ENCODE peak calls at places on chromosomes 6 and 20, in four cellular contexts. I is Caco-2, W is SK-N-MC, D is foreskin keratinocyte. K is an unnamed sample.

GRCh38 chr6:161138545-161139303 is 135.1 kb downstream of the AGPAT4 start:
- DNase-seq in I (no peak), W (no peak), D (no peak), K (no peak)

GRCh38 chr20:19456600-19457390 is 244.4 kb downstream of the SLC24A3 start:
- DNase-seq in I (no peak), W (peak; percentile 28), D (no peak), K (no peak)

GRCh38 chr6:9647599-9647998 is 767.3 kb downstream of the TFAP2A start:
- DNase-seq in I (no peak), W (no peak), D (no peak), K (no peak)

GRCh38 chr6:55199239-55199638 is 24.9 kb downstream of the HCRTR2 start:
- DNase-seq in I (no peak), W (no peak), D (no peak), K (no peak)

GRCh38 chr6:25670208-25670607 is 18.2 kb downstream of the SCGN start:
- DNase-seq in I (no peak), W (no peak), D (no peak), K (no peak)

GRCh38 chr6:163780993-163781392 is 366.5 kb downstream of the QKI start:
- DNase-seq in I (no peak), W (no peak), D (no peak), K (no peak)

GRCh38 chr6:56887086-56887485 is 67.8 kb upstream of the BEND6 start:
- DNase-seq in I (no peak), W (no peak), D (no peak), K (no peak)

GRCh38 chr6:139373928-139374356 is 506 bp downstream of the CITED2 start:
- DNase-seq in I (no peak), W (no peak), D (peak; percentile 57), K (no peak)

GRCh38 chr6:168530653-168531071 is 89.7 kb downstream of the SMOC2 start:
- DNase-seq in I (no peak), W (no peak), D (no peak), K (no peak)

GRCh38 chr20:43241057-43241702 is 51.5 kb upstream of the PTPRT start:
- DNase-seq in I (no peak), W (no peak), D (no peak), K (no peak)

GRCh38 chr6:5045417-5045816 is 39.7 kb upstream of the PPP1R3G start:
- DNase-seq in I (no peak), W (no peak), D (no peak), K (no peak)

GRCh38 chr6:44737829-44738528 is 350.5 kb downstream of the CDC5L start:
- DNase-seq in I (no peak), W (no peak), D (no peak), K (no peak)

GRCh38 chr6:72272958-72273357 is 348.9 kb upstream of the KCNQ5 start:
- DNase-seq in I (no peak), W (no peak), D (no peak), K (peak; percentile 42)

GRCh38 chr6:43939281-43940070 is 169.5 kb downstream of the VEGFA start:
- DNase-seq in I (no peak), W (no peak), D (no peak), K (no peak)

GRCh38 chr20:18533491-18533890 is 25.8 kb downstream of the SEC23B start:
- DNase-seq in I (no peak), W (no peak), D (no peak), K (no peak)

GRCh38 chr20:35327074-35327976 is 35.1 kb upstream of the FAM83C start:
- DNase-seq in I (peak; percentile 95), W (no peak), D (no peak), K (no peak)

GRCh38 chr6:105492706-105493673 is 90.1 kb upstream of the PREP start:
- DNase-seq in I (no peak), W (no peak), D (no peak), K (no peak)

GRCh38 chr6:10613693-10614092 is 80.7 kb downstream of the C6orf52 start:
- DNase-seq in I (no peak), W (no peak), D (no peak), K (no peak)

GRCh38 chr20:31644701-31645100 is 7.0 kb downstream of the COX4I2 start:
- DNase-seq in I (no peak), W (no peak), D (no peak), K (no peak)

GRCh38 chr6:135667694-135668455 is 170.3 kb upstream of the AHI1 start:
- DNase-seq in I (no peak), W (no peak), D (peak; percentile 20), K (no peak)

GRCh38 chr6:11650297-11650696 is 112.7 kb downstream of the TMEM170B start:
- DNase-seq in I (no peak), W (no peak), D (no peak), K (peak; percentile 69)

GRCh38 chr6:26020291-26020982 is 57.8 kb downstream of the TRIM38 start:
- DNase-seq in I (no peak), W (no peak), D (peak; percentile 72), K (no peak)

GRCh38 chr20:38197217-38198008 is 32.3 kb upstream of the TGM2 start:
- DNase-seq in I (peak; percentile 32), W (no peak), D (no peak), K (no peak)

GRCh38 chr6:105781248-105781647 is 304.9 kb upstream of the PRDM1 start:
- DNase-seq in I (no peak), W (no peak), D (peak; percentile 74), K (no peak)

GRCh38 chr20:42706762-42707161 is 482.9 kb downstream of the PTPRT start:
- DNase-seq in I (no peak), W (no peak), D (no peak), K (no peak)

GRCh38 chr6:22613695-22614094 is 44.3 kb downstream of the HDGFL1 start:
- DNase-seq in I (no peak), W (no peak), D (peak; percentile 47), K (peak; percentile 92)